ENCODE peak calls at places on chromosome 2, in eight cellular contexts. J is osteoblast; Z is amniotic stem cell; M is neuronal stem cell; D is T-helper 1 cell; F is CD8-positive, alpha-beta memory T cell; B is posterior cingulate gyrus; Y is stimulated activated CD4-positive, alpha-beta T cell treated with anti-CD3 and anti-CD28 coated beads, Interleukin-4, amount 100 ng/mL, for 24 hours. I is an unnamed sample.
A peak's percentile ranks its signal among the peaks of the same experiment; 100 is the strongest.

GRCh38 chr2:176118606-176119370 is 2.2 kb downstream of the HOXD10 start:
- DNase-seq in J (peak; percentile 74), D (no peak), Z (no peak), M (no peak), Y (no peak), B (no peak), F (no peak), I (peak; percentile 80)

GRCh38 chr2:238784671-238785527 is 63.0 kb upstream of the TWIST2 start:
- DNase-seq in J (peak; percentile 95), Z (peak; percentile 79), D (peak; percentile 32), Y (peak; percentile 63), B (peak; percentile 71), F (peak; percentile 34), M (peak; percentile 60), I (peak; percentile 53)

GRCh38 chr2:177727577-177728351 is 335.2 kb downstream of the AGPS start:
- DNase-seq in D (no peak), B (no peak), F (no peak), M (no peak), Z (no peak), Y (no peak), J (no peak), I (no peak)

GRCh38 chr2:28101123-28101522 is 210.6 kb downstream of the BABAM2 start:
- DNase-seq in M (no peak), J (no peak), D (no peak), Z (no peak), Y (no peak), F (no peak), B (no peak), I (no peak)

GRCh38 chr2:100820346-100821254 is 661 bp downstream of the NPAS2 start:
- DNase-seq in Y (no peak), J (peak; percentile 66), B (no peak), M (no peak), F (peak; percentile 21), Z (no peak), D (no peak), I (no peak)

GRCh38 chr2:45951025-45951737 is 299.7 kb downstream of the PRKCE start:
- DNase-seq in D (no peak), Y (no peak), M (no peak), B (no peak), J (no peak), Z (no peak), F (no peak), I (no peak)

GRCh38 chr2:24482256-24482971 is 8.6 kb upstream of the NCOA1 start:
- DNase-seq in B (no peak), D (no peak), Z (no peak), F (no peak), Y (no peak), M (no peak), J (no peak), I (no peak)

GRCh38 chr2:41698787-41699422 is 348.9 kb upstream of the PKDCC start:
- DNase-seq in J (peak; percentile 56), F (no peak), M (peak; percentile 45), Y (peak; percentile 12), Z (no peak), D (no peak), B (peak; percentile 52), I (peak; percentile 22)

GRCh38 chr2:172021955-172022354 is 22.2 kb downstream of the METAP1D start:
- DNase-seq in Z (no peak), B (no peak), M (no peak), J (no peak), D (no peak), F (no peak), Y (no peak), I (no peak)

GRCh38 chr2:237471457-237472186 is 15.4 kb upstream of the MLPH start:
- DNase-seq in J (peak; percentile 82), F (peak; percentile 14), M (peak; percentile 24), Z (no peak), B (no peak), Y (peak; percentile 38), D (no peak), I (peak; percentile 63)

GRCh38 chr2:158923180-158923594 is 45.3 kb upstream of the TANC1 start:
- DNase-seq in Y (no peak), M (no peak), Z (no peak), J (peak; percentile 6), F (no peak), B (no peak), D (no peak), I (no peak)

GRCh38 chr2:80026040-80026729 is 278.4 kb downstream of the LRRTM1 start:
- DNase-seq in D (no peak), Y (no peak), B (no peak), Z (no peak), F (no peak), J (peak; percentile 43), M (no peak), I (no peak)

GRCh38 chr2:170820647-170821630 is 4.3 kb downstream of the GAD1 start:
- DNase-seq in D (peak; percentile 73), M (no peak), Y (no peak), J (peak; percentile 90), Z (no peak), B (no peak), F (no peak), I (peak; percentile 45)

GRCh38 chr2:189426886-189427285 is 14.4 kb upstream of the WDR75 start:
- DNase-seq in Z (no peak), M (no peak), B (no peak), J (no peak), Y (no peak), D (no peak), F (no peak), I (no peak)

GRCh38 chr2:142707318-142707717 is 170.1 kb upstream of the KYNU start:
- DNase-seq in J (no peak), M (no peak), Y (no peak), F (no peak), B (no peak), Z (no peak), D (no peak), I (no peak)

GRCh38 chr2:210363261-210363660 is 48.3 kb upstream of the MYL1 start:
- DNase-seq in Y (no peak), F (no peak), J (no peak), Z (no peak), D (no peak), B (no peak), M (no peak), I (peak; percentile 51)

GRCh38 chr2:37851828-37852584 is 73.1 kb upstream of the RMDN2 start:
- DNase-seq in M (no peak), Z (no peak), D (peak; percentile 49), Y (no peak), F (no peak), J (peak; percentile 78), B (no peak), I (no peak)

GRCh38 chr2:53813151-53813550 is 26.3 kb downstream of the ERLEC1 start:
- DNase-seq in B (no peak), F (no peak), M (no peak), J (no peak), Z (no peak), Y (no peak), D (no peak), I (no peak)

GRCh38 chr2:168519534-168520308 is 63.6 kb downstream of the CERS6 start:
- DNase-seq in Z (no peak), J (no peak), D (no peak), Y (no peak), M (no peak), F (no peak), B (no peak), I (no peak)

GRCh38 chr2:237858294-237859081 is 935 bp upstream of the RAMP1 start:
- DNase-seq in J (peak; percentile 98), F (peak; percentile 28), D (peak; percentile 55), M (peak; percentile 57), B (peak; percentile 74), Z (peak; percentile 51), Y (peak; percentile 48), I (peak; percentile 48)

GRCh38 chr2:219632758-219633101 is 5.3 kb downstream of the SLC4A3 start:
- DNase-seq in Z (no peak), Y (no peak), F (no peak), B (no peak), J (peak; percentile 83), M (no peak), D (no peak), I (no peak)

GRCh38 chr2:209872675-209873074 is 101.0 kb downstream of the UNC80 start:
- DNase-seq in B (peak; percentile 61), Z (no peak), M (peak; percentile 82), J (peak; percentile 8), Y (no peak), F (no peak), D (no peak), I (no peak)

GRCh38 chr2:201116115-201116958 is at the start of gene CFLAR:
- DNase-seq in Y (peak; percentile 81), J (peak; percentile 90), M (no peak), D (peak; percentile 92), B (peak; percentile 62), F (peak; percentile 83), Z (peak; percentile 25), I (peak; percentile 62)

GRCh38 chr2:20565623-20566236 is 85.2 kb downstream of the HS1BP3 start:
- DNase-seq in M (no peak), Z (no peak), Y (no peak), F (no peak), D (no peak), J (peak; percentile 34), B (no peak), I (no peak)

GRCh38 chr2:155871940-155872339 is 460.6 kb downstream of the NR4A2 start:
- DNase-seq in Z (no peak), D (no peak), M (no peak), Y (no peak), F (no peak), B (no peak), J (peak; percentile 34), I (no peak)

GRCh38 chr2:20514596-20515269 is 67.9 kb downstream of the RHOB start:
- DNase-seq in M (no peak), Y (no peak), D (no peak), Z (peak; percentile 80), F (no peak), B (no peak), J (peak; percentile 98), I (no peak)